ENCODE peak calls at places on chromosomes 4 and X, in four cellular contexts. Q is K562, B is HL-60, C is GM12878. W is an unnamed sample.

GRCh38 chrX:123964155-123964554 is 2.6 kb downstream of the STAG2 start:
- DNase-seq in B (no peak), Q (no peak), C (no peak), W (no peak)

GRCh38 chrX:130125090-130125489 is 14.8 kb upstream of the ELF4 start:
- DNase-seq in Q (no peak), C (no peak), B (no peak), W (no peak)

GRCh38 chrX:10243056-10243455 is 86.3 kb downstream of the CLCN4 start:
- DNase-seq in C (no peak), Q (no peak), B (no peak), W (no peak)

GRCh38 chrX:68703849-68704248 is 56.4 kb downstream of the STARD8 start:
- DNase-seq in C (no peak), B (no peak), Q (no peak), W (no peak)

GRCh38 chr4:5956285-5957021 is 61.8 kb downstream of the C4orf50 start:
- DNase-seq in B (no peak), C (no peak), Q (no peak), W (no peak)

GRCh38 chrX:39767446-39767845 is 330.3 kb downstream of the BCOR start:
- DNase-seq in C (no peak), Q (no peak), B (no peak), W (no peak)

GRCh38 chrX:43328358-43328946 is 327.6 kb upstream of the MAOA start:
- DNase-seq in B (no peak), Q (no peak), C (no peak), W (no peak)

GRCh38 chr4:134610956-134611355 is 409.4 kb upstream of the PABPC4L start:
- DNase-seq in B (no peak), C (no peak), Q (no peak), W (no peak)

GRCh38 chr4:123127218-123127617 is 204.8 kb upstream of the NUDT6 start:
- DNase-seq in B (no peak), Q (no peak), C (no peak), W (no peak)

GRCh38 chrX:9542106-9542764 is 77.4 kb downstream of the TBL1X start:
- DNase-seq in B (no peak), Q (no peak), C (no peak), W (no peak)

GRCh38 chr4:143335979-143336827 is 473 bp upstream of the GAB1 start:
- DNase-seq in Q (peak), B (peak), C (no peak), W (peak)

GRCh38 chrX:72079607-72080006 is 52.1 kb downstream of the RTL5 start:
- DNase-seq in B (no peak), Q (no peak), C (no peak), W (no peak)

GRCh38 chr4:114398386-114398785 is 200.2 kb upstream of the UGT8 start:
- DNase-seq in B (no peak), C (no peak), Q (no peak), W (no peak)

GRCh38 chr4:156169861-156170260 is 216.2 kb upstream of the CTSO start:
- DNase-seq in C (no peak), Q (no peak), B (no peak), W (no peak)

GRCh38 chrX:57771689-57772088 is 91.6 kb upstream of the NLRP2B start:
- DNase-seq in C (no peak), B (no peak), Q (no peak), W (no peak)

GRCh38 chr4:140600408-140600807 is 31.6 kb upstream of the UCP1 start:
- DNase-seq in B (no peak), Q (no peak), C (no peak), W (no peak)

GRCh38 chr4:11624370-11624769 is 195.7 kb upstream of the HS3ST1 start:
- DNase-seq in Q (no peak), B (no peak), C (no peak), W (no peak)

GRCh38 chr4:76989391-76990061 is 40.0 kb downstream of the SEPTIN11 start:
- DNase-seq in C (no peak), Q (no peak), B (peak), W (no peak)

GRCh38 chrX:115553171-115553570 is 7.8 kb upstream of the PLS3 start:
- DNase-seq in B (no peak), C (no peak), Q (no peak), W (no peak)

GRCh38 chrX:119503484-119503861 is 35.2 kb downstream of the SLC25A5 start:
- DNase-seq in B (no peak), C (no peak), Q (no peak), W (no peak)

GRCh38 chrX:41922694-41923171 is 621 bp downstream of the CASK start:
- DNase-seq in B (no peak), Q (peak), C (no peak), W (no peak)

GRCh38 chrX:110866421-110866820 is 70.8 kb upstream of the CHRDL1 start:
- DNase-seq in B (no peak), Q (no peak), C (no peak), W (no peak)

GRCh38 chr4:180521181-180521580 is 1722.0 kb upstream of the TENM3 start:
- DNase-seq in C (no peak), B (no peak), Q (no peak), W (no peak)

GRCh38 chrX:127578395-127578794 is 473.8 kb downstream of the ACTRT1 start:
- DNase-seq in B (no peak), C (no peak), Q (no peak), W (no peak)

GRCh38 chr4:87011340-87012034 is 76.7 kb downstream of the AFF1 start:
- DNase-seq in C (no peak), Q (no peak), B (no peak), W (no peak)

GRCh38 chrX:54921427-54922021 is 900 bp downstream of the TRO start:
- DNase-seq in Q (no peak), B (no peak), C (no peak), W (peak)
- TF ChIP-seq SPI1 in Q (no peak), B (no peak), C (no peak), W (no peak)

DNA sequence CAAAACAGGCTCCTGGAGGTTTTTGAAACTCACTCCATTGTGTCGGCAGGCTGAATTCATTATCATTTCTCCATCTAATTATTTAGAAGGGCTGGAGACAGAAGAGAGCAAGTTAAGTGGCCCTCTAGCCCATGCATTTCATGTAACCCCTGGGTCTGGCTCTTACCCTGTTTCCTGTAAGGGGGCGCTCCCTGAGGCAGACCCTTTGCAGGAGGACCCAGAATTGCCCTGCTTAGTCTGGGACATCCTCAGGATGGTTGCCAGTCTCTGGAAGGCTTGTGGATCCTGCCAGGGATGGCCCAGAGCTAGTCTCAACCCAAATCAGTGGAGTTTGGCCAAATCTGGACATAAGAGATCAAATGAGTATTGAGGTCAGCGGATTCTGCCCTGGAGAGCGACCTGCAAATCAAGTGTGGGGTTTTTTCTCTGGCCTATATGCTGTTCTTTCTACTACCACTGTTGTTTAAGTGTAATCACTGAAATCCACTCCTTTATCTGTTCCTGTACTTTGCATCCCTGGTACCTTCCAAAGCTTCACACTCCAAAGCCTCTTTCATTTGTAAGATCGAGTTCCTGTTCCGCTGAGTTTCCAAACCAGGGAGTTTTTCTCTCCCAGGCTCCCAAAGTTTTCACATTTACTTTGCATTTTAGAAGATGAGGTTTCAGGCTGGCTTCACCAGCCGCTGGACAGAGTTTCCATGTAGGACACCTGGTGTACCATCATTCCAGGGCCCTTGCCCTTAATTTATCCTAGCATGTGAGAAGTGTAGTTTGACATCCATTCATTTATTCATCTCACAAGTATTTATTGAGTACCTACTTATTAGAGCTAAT is 6.3 kb downstream of the KLF3 start:
- DNase-seq in Q (no peak), C (no peak), B (no peak), W (no peak)
- TF ChIP-seq SPI1 in Q (no peak), C (no peak), B (no peak), W (no peak)

GRCh38 chrX:54085666-54086065 is 41.4 kb upstream of the PHF8 start:
- DNase-seq in B (no peak), C (no peak), Q (no peak), W (no peak)

GRCh38 chrX:54089191-54089590 is 44.9 kb upstream of the PHF8 start:
- DNase-seq in C (no peak), B (no peak), Q (no peak), W (no peak)

GRCh38 chrX:54090880-54091279 is 46.6 kb upstream of the PHF8 start:
- DNase-seq in Q (no peak), B (no peak), C (no peak), W (no peak)

GRCh38 chrX:54093159-54093558 is 48.9 kb upstream of the PHF8 start:
- DNase-seq in Q (no peak), C (no peak), B (no peak), W (no peak)

DNA sequence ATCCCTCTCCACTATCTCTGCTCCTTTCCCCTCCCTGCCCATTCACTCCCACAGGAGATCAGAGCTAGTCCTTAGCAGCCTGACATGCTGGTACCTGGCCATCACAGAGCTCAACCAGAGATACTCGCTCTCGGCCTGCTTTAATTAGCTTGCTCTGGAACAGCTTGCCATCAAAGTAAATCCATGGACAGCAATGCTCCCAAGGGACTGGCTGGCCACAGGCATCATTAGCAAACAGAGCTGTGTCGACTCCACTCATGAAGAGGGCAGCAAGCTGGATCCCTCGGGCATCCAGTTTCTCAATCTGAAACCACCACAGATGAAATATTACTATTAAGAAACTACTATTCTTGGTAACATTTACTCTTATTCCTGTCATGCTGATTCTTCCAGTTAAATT is 43.4 kb upstream of the PHF8 start:
- DNase-seq in Q (no peak), B (no peak), C (no peak), W (no peak)
- TF ChIP-seq SPI1 in Q (no peak), B (no peak), C (no peak), W (no peak)

DNA sequence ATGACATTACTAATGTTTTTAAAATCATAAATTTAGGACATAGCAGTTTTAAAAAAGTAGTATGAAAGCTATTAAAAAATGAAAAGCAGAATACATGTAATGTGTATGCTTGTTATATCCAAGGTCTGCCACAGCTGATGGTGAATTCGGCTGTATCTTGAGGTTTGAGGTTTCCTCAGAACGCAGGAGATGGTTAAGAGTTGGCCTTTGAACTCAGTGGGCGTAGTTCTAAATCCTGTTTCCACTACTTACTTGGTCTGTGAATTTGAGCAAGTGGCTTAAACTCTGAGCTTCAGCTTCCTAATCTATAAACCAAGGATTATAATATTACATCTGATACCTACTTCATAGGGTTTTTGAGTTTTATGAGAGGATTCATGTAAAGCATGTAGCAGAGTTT is 125.2 kb downstream of the STIM2 start:
- DNase-seq in Q (no peak), B (peak), C (peak), W (no peak)
- TF ChIP-seq SPI1 in Q (no peak), B (no peak), C (no peak), W (no peak)

GRCh38 chrX:136542281-136542680 is 10.3 kb downstream of the VGLL1 start:
- DNase-seq in B (no peak), Q (no peak), C (no peak), W (no peak)

GRCh38 chrX:136538811-136539210 is 6.8 kb downstream of the VGLL1 start:
- DNase-seq in C (no peak), B (no peak), Q (no peak), W (no peak)

GRCh38 chrX:136540226-136540625 is 8.2 kb downstream of the VGLL1 start:
- DNase-seq in C (no peak), Q (no peak), B (no peak), W (no peak)

GRCh38 chrX:136546369-136546768 is 14.4 kb downstream of the VGLL1 start:
- DNase-seq in B (no peak), Q (no peak), C (no peak), W (no peak)

DNA sequence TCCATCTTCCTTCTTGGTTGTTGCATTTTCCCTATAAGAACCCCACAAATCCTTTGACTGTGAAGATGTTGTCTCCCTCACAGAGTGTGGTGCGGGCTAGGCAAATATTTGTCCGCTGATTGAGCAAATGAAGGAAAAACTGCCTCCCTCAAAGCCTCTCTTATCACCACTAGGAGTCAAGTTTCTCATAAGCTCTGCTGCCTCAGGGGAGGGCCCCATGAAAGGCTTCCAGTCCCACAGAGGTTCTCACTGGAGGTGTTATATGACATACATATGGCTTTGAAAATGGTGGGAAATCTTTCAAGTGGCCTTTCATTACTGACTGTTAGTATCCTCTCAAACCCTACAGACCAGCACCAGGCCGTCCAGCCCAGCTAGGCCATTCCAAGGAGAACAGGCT is 9.3 kb downstream of the VGLL1 start:
- DNase-seq in C (no peak), Q (no peak), B (no peak), W (no peak)
- TF ChIP-seq SPI1 in C (no peak), Q (no peak), B (no peak), W (no peak)

GRCh38 chr4:148059617-148060180 is 327.8 kb downstream of the ARHGAP10 start:
- DNase-seq in C (peak), B (no peak), Q (no peak), W (no peak)
- TF ChIP-seq SPI1 in C (no peak), B (no peak), Q (no peak), W (no peak)

GRCh38 chrX:46576458-46576857 is 2.9 kb downstream of the CHST7 start:
- DNase-seq in B (no peak), Q (no peak), C (no peak), W (no peak)

GRCh38 chrX:46575586-46575985 is 2.0 kb downstream of the CHST7 start:
- DNase-seq in C (no peak), B (no peak), Q (no peak), W (no peak)

GRCh38 chrX:46577116-46578005 is 3.8 kb downstream of the CHST7 start:
- DNase-seq in C (no peak), Q (no peak), B (no peak), W (no peak)

GRCh38 chrX:46574941-46575381 is 1.4 kb downstream of the CHST7 start:
- DNase-seq in Q (no peak), C (no peak), B (peak), W (no peak)

GRCh38 chrX:46575991-46576392 is 2.4 kb downstream of the CHST7 start:
- DNase-seq in Q (no peak), B (no peak), C (no peak), W (no peak)
- TF ChIP-seq SPI1 in Q (no peak), B (no peak), C (no peak), W (no peak)